ENCODE peak calls at places on chromosomes 1 and 21, in eight cellular contexts. D is H54, N is IMR-90, U is lower leg skin, H is body of pancreas, E is stomach, A is upper lobe of left lung, I is uterus. C is an unnamed sample.

GRCh38 chr1:243598433-243598832 is 251.6 kb downstream of the AKT3 start:
- DNase-seq in D (peak; percentile 11), N (peak; percentile 93), U (no peak), H (no peak), E (no peak), A (no peak), I (no peak), C (no peak)

GRCh38 chr1:44076093-44076492 is 42.5 kb upstream of the KLF17 start:
- DNase-seq in D (no peak), N (no peak), U (no peak), H (no peak), E (no peak), A (no peak), I (no peak), C (no peak)

GRCh38 chr21:24042687-24043086 is 1564.6 kb downstream of the MRPL39 start:
- DNase-seq in D (no peak), N (no peak), U (no peak), H (no peak), E (no peak), A (no peak), I (no peak), C (no peak)

GRCh38 chr1:5566924-5567323 is 425.3 kb downstream of the NPHP4 start:
- DNase-seq in D (no peak), N (no peak), U (no peak), H (no peak), E (no peak), A (no peak), I (no peak), C (no peak)

GRCh38 chr1:201876148-201876547 is 12.6 kb upstream of the SHISA4 start:
- DNase-seq in D (no peak), N (peak; percentile 27), U (no peak), H (no peak), E (no peak), A (no peak), I (no peak), C (no peak)

GRCh38 chr1:98661544-98662353 is at the start of gene SNX7:
- DNase-seq in D (peak; percentile 70), N (peak; percentile 69), U (peak; percentile 65), H (peak; percentile 86), E (peak; percentile 88), A (peak; percentile 81), I (peak; percentile 76), C (no peak)

GRCh38 chr1:16109571-16109970 is 36.1 kb upstream of the FAM131C start:
- DNase-seq in D (no peak), N (peak; percentile 32), U (no peak), H (no peak), E (no peak), A (no peak), I (no peak), C (no peak)

GRCh38 chr1:9438431-9439073 is 100.7 kb upstream of the SLC25A33 start:
- DNase-seq in D (peak; percentile 53), N (peak; percentile 93), U (peak; percentile 68), H (peak; percentile 83), E (peak; percentile 44), A (peak; percentile 67), I (peak; percentile 92), C (no peak)

GRCh38 chr1:232428036-232428600 is 201.8 kb downstream of the SIPA1L2 start:
- DNase-seq in D (no peak), N (peak; percentile 26), U (no peak), H (no peak), E (no peak), A (no peak), I (no peak), C (no peak)

GRCh38 chr1:228161381-228161780 is 4.2 kb upstream of the IBA57 start:
- DNase-seq in D (no peak), N (no peak), U (no peak), H (no peak), E (no peak), A (no peak), I (no peak), C (peak; percentile 69)

GRCh38 chr1:228163776-228164534 is 1.6 kb upstream of the IBA57 start:
- DNase-seq in D (no peak), N (no peak), U (no peak), H (no peak), E (no peak), A (no peak), I (no peak), C (no peak)

GRCh38 chr1:228161866-228162265 is 3.7 kb upstream of the IBA57 start:
- DNase-seq in D (no peak), N (no peak), U (no peak), H (no peak), E (no peak), A (no peak), I (no peak), C (no peak)

GRCh38 chr1:228163004-228163753 is 2.4 kb upstream of the IBA57 start:
- DNase-seq in D (no peak), N (no peak), U (peak; percentile 69), H (peak; percentile 50), E (peak; percentile 43), A (peak; percentile 42), I (peak; percentile 88), C (no peak)

GRCh38 chr1:228162286-228163003 is 3.2 kb upstream of the IBA57 start:
- DNase-seq in D (no peak), N (no peak), U (no peak), H (no peak), E (peak; percentile 37), A (peak; percentile 46), I (peak; percentile 72), C (no peak)
- TF ChIP-seq POLR2A in D (no peak), N (no peak), U (no peak), H (no peak), E (no peak), A (no peak), I (no peak), C (no peak)

DNA sequence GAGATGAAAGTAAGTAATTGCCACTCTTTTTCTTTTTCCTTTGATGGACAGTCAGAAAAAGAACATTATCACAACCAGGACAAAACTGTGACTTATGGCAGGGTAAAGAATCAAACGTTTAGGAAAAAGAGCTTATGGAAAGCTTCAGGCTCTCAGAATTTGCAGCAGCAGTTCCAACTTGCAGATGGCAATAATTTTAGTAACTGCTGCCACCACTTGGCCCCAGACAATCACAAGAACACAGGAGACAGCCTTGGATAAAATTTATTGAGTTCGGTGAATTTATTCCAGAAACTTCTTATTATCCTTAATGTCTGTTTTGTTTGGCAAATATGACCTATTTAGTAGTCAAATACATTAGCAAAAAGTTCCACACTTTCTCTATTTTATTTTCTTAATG is 804.4 kb downstream of the BRINP3 start:
- DNase-seq in D (no peak), N (no peak), U (no peak), H (no peak), E (no peak), A (no peak), I (no peak), C (no peak)
- TF ChIP-seq POLR2A in D (no peak), N (no peak), U (no peak), H (no peak), E (no peak), A (no peak), I (no peak), C (no peak)

GRCh38 chr1:186681136-186681535 is 913 bp upstream of the PTGS2 start:
- DNase-seq in D (no peak), N (peak; percentile 6), U (no peak), H (no peak), E (no peak), A (no peak), I (no peak), C (peak; percentile 41)

GRCh38 chr1:186682721-186683120 is 2.5 kb upstream of the PTGS2 start:
- DNase-seq in D (no peak), N (peak; percentile 54), U (no peak), H (no peak), E (no peak), A (no peak), I (no peak), C (no peak)

GRCh38 chr1:186681806-186682205 is 1.6 kb upstream of the PTGS2 start:
- DNase-seq in D (no peak), N (peak; percentile 55), U (no peak), H (no peak), E (no peak), A (no peak), I (no peak), C (no peak)

GRCh38 chr1:186683637-186684410 is 3.6 kb upstream of the PTGS2 start:
- DNase-seq in D (no peak), N (no peak), U (no peak), H (no peak), E (no peak), A (no peak), I (no peak), C (no peak)

DNA sequence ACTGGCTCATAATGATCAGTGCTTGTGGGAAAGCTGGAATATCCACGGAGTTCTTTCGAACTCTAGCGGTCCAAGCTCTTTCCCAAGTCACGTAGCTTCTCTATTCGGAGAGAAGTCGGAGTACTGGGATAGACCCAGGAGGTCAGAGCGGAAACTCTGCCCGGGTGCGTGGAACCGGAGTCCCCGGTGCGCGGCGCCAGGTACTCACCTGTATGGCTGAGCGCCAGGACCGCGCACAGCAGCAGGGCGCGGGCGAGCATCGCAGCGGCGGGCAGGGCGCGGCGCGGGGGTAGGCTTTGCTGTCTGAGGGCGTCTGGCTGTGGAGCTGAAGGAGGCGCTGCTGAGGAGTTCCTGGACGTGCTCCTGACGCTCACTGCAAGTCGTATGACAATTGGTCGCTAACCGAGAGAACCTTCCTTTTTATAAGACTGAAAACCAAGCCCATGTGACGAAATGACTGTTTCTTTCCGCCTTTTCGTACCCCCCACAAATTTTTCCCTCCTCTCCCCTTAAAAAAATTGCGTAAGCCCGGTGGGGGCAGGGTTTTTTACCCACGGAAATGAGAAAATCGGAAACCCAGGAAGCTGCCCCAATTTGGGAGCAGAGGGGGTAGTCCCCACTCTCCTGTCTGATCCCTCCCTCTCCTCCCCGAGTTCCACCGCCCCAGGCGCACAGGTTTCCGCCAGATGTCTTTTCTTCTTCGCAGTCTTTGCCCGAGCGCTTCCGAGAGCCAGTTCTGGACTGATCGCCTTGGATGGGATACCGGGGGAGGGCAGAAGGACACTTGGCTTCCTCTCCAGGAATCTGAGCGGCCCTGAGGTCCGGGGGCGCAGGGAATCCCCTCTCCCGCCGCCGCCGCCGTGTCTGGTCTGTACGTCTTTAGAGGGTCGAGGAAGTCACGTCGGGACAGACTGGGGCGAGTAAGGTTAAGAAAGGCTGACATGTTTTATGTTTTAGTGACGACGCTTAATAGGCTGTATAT is at the start of gene PTGS2:
- DNase-seq in D (no peak), N (peak; percentile 93), U (peak; percentile 87), H (peak; percentile 53), E (peak; percentile 50), A (peak; percentile 91), I (peak; percentile 74), C (peak; percentile 84)
- TF ChIP-seq POLR2A in D (no peak), N (peak; percentile 85), U (no peak), H (peak; percentile 61), E (no peak), A (peak; percentile 88), I (peak; percentile 58), C (peak; percentile 84)

DNA sequence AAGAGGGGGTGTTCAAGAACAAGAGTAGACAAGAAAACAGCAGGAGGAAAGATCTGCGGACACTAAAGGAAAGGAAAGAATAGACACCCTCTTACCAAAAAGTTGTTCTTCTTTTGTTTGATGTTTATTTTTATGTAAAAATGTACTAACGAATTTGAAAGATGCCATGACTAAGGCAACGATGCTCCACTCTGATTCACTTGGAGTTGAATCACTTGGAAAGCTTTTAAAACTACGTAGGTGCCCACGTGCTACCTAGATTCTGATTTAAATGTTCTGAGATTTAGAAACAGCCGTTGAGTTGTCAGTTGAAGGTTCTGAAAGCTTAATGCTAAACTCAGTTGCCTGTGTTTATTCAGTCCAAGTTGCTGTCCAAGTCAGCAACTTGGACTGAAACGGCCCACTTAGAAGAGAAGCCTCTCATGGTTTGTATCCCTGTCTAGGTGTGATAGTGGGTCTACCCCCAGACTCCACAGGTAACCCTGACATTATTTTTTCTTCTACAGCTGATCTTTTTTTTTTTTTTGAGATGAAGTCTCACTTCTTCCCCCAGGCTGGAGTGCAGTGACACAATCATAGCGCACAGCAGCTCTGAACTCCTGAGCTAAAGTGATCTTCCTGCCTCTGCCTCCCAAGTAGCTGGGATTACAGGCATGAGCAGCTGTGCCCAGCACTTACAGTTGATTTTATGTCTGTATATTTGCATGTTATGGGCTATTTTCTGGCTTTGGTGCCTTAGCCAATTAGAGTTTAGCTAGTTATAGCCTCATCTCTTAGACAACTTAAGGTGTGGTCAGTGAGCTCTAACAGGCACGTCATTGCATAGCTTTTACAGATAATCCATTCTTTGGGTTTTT is 1.4 kb upstream of the VAMP4 start:
- DNase-seq in D (peak; percentile 23), N (peak; percentile 89), U (peak; percentile 43), H (no peak), E (no peak), A (no peak), I (peak; percentile 51), C (peak; percentile 22)
- TF ChIP-seq POLR2A in D (no peak), N (peak; percentile 28), U (no peak), H (no peak), E (no peak), A (no peak), I (peak; percentile 50), C (peak; percentile 23)

C was measured in erythroblast.